ENCODE peak calls at places on chromosomes 5 and 9, in four cellular contexts. One of them, this sample, is unnamed.

GRCh38 chr5:97762483-97762882 is 579.4 kb upstream of the RIOK2 start:
- DNase-seq in nephron progenitor cell: no peak
- DNase-seq in activated T-helper 1 cell treated with Interleukin-2 at 50 U/mL for 16 hours: no peak
- DNase-seq in T1000: no peak
- DNase-seq in this sample: no peak

GRCh38 chr5:169222934-169223594 is 77.9 kb downstream of the SLIT3 start:
- DNase-seq in nephron progenitor cell: no peak
- DNase-seq in T1000: no peak
- DNase-seq in activated T-helper 1 cell treated with Interleukin-2 at 50 U/mL for 16 hours: no peak
- DNase-seq in this sample: no peak

GRCh38 chr5:39459091-39459490 is 34.3 kb upstream of the DAB2 start:
- DNase-seq in nephron progenitor cell: no peak
- DNase-seq in T1000: no peak
- DNase-seq in activated T-helper 1 cell treated with Interleukin-2 at 50 U/mL for 16 hours: no peak
- DNase-seq in this sample: no peak

GRCh38 chr5:159184858-159185381 is 24.4 kb downstream of the RNF145 start:
- DNase-seq in activated T-helper 1 cell treated with Interleukin-2 at 50 U/mL for 16 hours: no peak
- DNase-seq in nephron progenitor cell: peak
- DNase-seq in T1000: peak
- DNase-seq in this sample: no peak

GRCh38 chr9:127397722-127398647 is 1.0 kb downstream of the SLC2A8 start:
- DNase-seq in T1000: peak
- DNase-seq in nephron progenitor cell: peak
- DNase-seq in activated T-helper 1 cell treated with Interleukin-2 at 50 U/mL for 16 hours: no peak
- DNase-seq in this sample: peak

GRCh38 chr5:147051193-147051592 is 172.6 kb upstream of the PPP2R2B start:
- DNase-seq in nephron progenitor cell: no peak
- DNase-seq in activated T-helper 1 cell treated with Interleukin-2 at 50 U/mL for 16 hours: no peak
- DNase-seq in T1000: no peak
- DNase-seq in this sample: no peak

GRCh38 chr5:93164690-93165089 is 416.3 kb downstream of the NR2F1-AS1 start:
- DNase-seq in nephron progenitor cell: no peak
- DNase-seq in T1000: no peak
- DNase-seq in activated T-helper 1 cell treated with Interleukin-2 at 50 U/mL for 16 hours: no peak
- DNase-seq in this sample: no peak

GRCh38 chr9:125462766-125463384 is 201.2 kb downstream of the GAPVD1 start:
- DNase-seq in nephron progenitor cell: no peak
- DNase-seq in activated T-helper 1 cell treated with Interleukin-2 at 50 U/mL for 16 hours: no peak
- DNase-seq in T1000: no peak
- DNase-seq in this sample: no peak

GRCh38 chr9:130112244-130113151 is 58.8 kb downstream of the GPR107 start:
- DNase-seq in T1000: no peak
- DNase-seq in activated T-helper 1 cell treated with Interleukin-2 at 50 U/mL for 16 hours: no peak
- DNase-seq in nephron progenitor cell: no peak
- DNase-seq in this sample: no peak

GRCh38 chr5:43110606-43111170 is 10.0 kb upstream of the ZNF131 start:
- DNase-seq in T1000: no peak
- DNase-seq in activated T-helper 1 cell treated with Interleukin-2 at 50 U/mL for 16 hours: no peak
- DNase-seq in nephron progenitor cell: peak
- DNase-seq in this sample: peak

GRCh38 chr5:132877938-132878337 is 4.5 kb downstream of the LEAP2 start:
- DNase-seq in activated T-helper 1 cell treated with Interleukin-2 at 50 U/mL for 16 hours: no peak
- DNase-seq in T1000: no peak
- DNase-seq in nephron progenitor cell: no peak
- DNase-seq in this sample: no peak

GRCh38 chr5:147567917-147568598 is 58.2 kb upstream of the DPYSL3 start:
- DNase-seq in activated T-helper 1 cell treated with Interleukin-2 at 50 U/mL for 16 hours: no peak
- DNase-seq in T1000: no peak
- DNase-seq in nephron progenitor cell: no peak
- DNase-seq in this sample: no peak

GRCh38 chr5:167634432-167634831 is 657.0 kb upstream of the WWC1 start:
- DNase-seq in nephron progenitor cell: no peak
- DNase-seq in activated T-helper 1 cell treated with Interleukin-2 at 50 U/mL for 16 hours: no peak
- DNase-seq in T1000: no peak
- DNase-seq in this sample: no peak

GRCh38 chr5:116442095-116442534 is 132.5 kb downstream of the SEMA6A start:
- DNase-seq in T1000: no peak
- DNase-seq in activated T-helper 1 cell treated with Interleukin-2 at 50 U/mL for 16 hours: no peak
- DNase-seq in nephron progenitor cell: no peak
- DNase-seq in this sample: no peak

GRCh38 chr9:131831380-131832165 is 91.7 kb upstream of the RAPGEF1 start:
- DNase-seq in nephron progenitor cell: no peak
- DNase-seq in activated T-helper 1 cell treated with Interleukin-2 at 50 U/mL for 16 hours: no peak
- DNase-seq in T1000: no peak
- DNase-seq in this sample: no peak

GRCh38 chr5:37867634-37868033 is 27.8 kb upstream of the GDNF start:
- DNase-seq in nephron progenitor cell: no peak
- DNase-seq in activated T-helper 1 cell treated with Interleukin-2 at 50 U/mL for 16 hours: no peak
- DNase-seq in T1000: no peak
- DNase-seq in this sample: no peak

GRCh38 chr5:110413856-110414255 is 312.6 kb downstream of the TMEM232 start:
- DNase-seq in T1000: no peak
- DNase-seq in activated T-helper 1 cell treated with Interleukin-2 at 50 U/mL for 16 hours: no peak
- DNase-seq in nephron progenitor cell: no peak
- DNase-seq in this sample: no peak

GRCh38 chr9:106092083-106092482 is 397.7 kb downstream of the TMEM38B start:
- DNase-seq in nephron progenitor cell: no peak
- DNase-seq in T1000: no peak
- DNase-seq in activated T-helper 1 cell treated with Interleukin-2 at 50 U/mL for 16 hours: no peak
- DNase-seq in this sample: no peak

GRCh38 chr9:112765281-112765680 is 14.7 kb downstream of the SNX30 start:
- DNase-seq in nephron progenitor cell: no peak
- DNase-seq in activated T-helper 1 cell treated with Interleukin-2 at 50 U/mL for 16 hours: no peak
- DNase-seq in T1000: no peak
- DNase-seq in this sample: no peak

GRCh38 chr9:105503873-105504272 is 54.1 kb upstream of the FKTN start:
- DNase-seq in nephron progenitor cell: no peak
- DNase-seq in activated T-helper 1 cell treated with Interleukin-2 at 50 U/mL for 16 hours: no peak
- DNase-seq in T1000: no peak
- DNase-seq in this sample: no peak

GRCh38 chr5:173499471-173500212 is 116.8 kb downstream of the BOD1 start:
- DNase-seq in activated T-helper 1 cell treated with Interleukin-2 at 50 U/mL for 16 hours: no peak
- DNase-seq in T1000: no peak
- DNase-seq in nephron progenitor cell: no peak
- DNase-seq in this sample: no peak

GRCh38 chr9:68780735-68781134 is 75.7 kb downstream of the PIP5K1B start:
- DNase-seq in T1000: no peak
- DNase-seq in nephron progenitor cell: no peak
- DNase-seq in activated T-helper 1 cell treated with Interleukin-2 at 50 U/mL for 16 hours: no peak
- DNase-seq in this sample: no peak

GRCh38 chr9:6680797-6681146 is 35.2 kb upstream of the GLDC start:
- DNase-seq in T1000: no peak
- DNase-seq in activated T-helper 1 cell treated with Interleukin-2 at 50 U/mL for 16 hours: peak
- DNase-seq in nephron progenitor cell: peak
- DNase-seq in this sample: peak

GRCh38 chr5:69136296-69136695 is 30.7 kb upstream of the CCNB1 start:
- DNase-seq in T1000: no peak
- DNase-seq in nephron progenitor cell: no peak
- DNase-seq in activated T-helper 1 cell treated with Interleukin-2 at 50 U/mL for 16 hours: no peak
- DNase-seq in this sample: no peak

GRCh38 chr5:89043676-89044075 is 160.7 kb upstream of the MEF2C start:
- DNase-seq in activated T-helper 1 cell treated with Interleukin-2 at 50 U/mL for 16 hours: no peak
- DNase-seq in T1000: no peak
- DNase-seq in nephron progenitor cell: no peak
- DNase-seq in this sample: no peak

GRCh38 chr5:1193591-1193985 is 7.8 kb upstream of the SLC6A19 start:
- DNase-seq in T1000: no peak
- DNase-seq in nephron progenitor cell: no peak
- DNase-seq in activated T-helper 1 cell treated with Interleukin-2 at 50 U/mL for 16 hours: no peak
- DNase-seq in this sample: no peak

GRCh38 chr5:128693779-128694178 is 155.7 kb upstream of the FBN2 start:
- DNase-seq in T1000: no peak
- DNase-seq in activated T-helper 1 cell treated with Interleukin-2 at 50 U/mL for 16 hours: no peak
- DNase-seq in nephron progenitor cell: no peak
- DNase-seq in this sample: no peak

GRCh38 chr5:153460421-153460820 is 30.0 kb upstream of the GRIA1 start:
- DNase-seq in nephron progenitor cell: no peak
- DNase-seq in activated T-helper 1 cell treated with Interleukin-2 at 50 U/mL for 16 hours: no peak
- DNase-seq in T1000: no peak
- DNase-seq in this sample: no peak